ENCODE peak calls at places on chromosome 3, in ten cellular contexts. C is brain microvascular endothelial cell, T is adrenal gland, Z is mesenchymal stem cell, A is fibroblast of lung, F is hepatocyte, U is heart left ventricle, M is PC-9, K is astrocyte, Y is heart right ventricle. D is an unnamed sample.

GRCh38 chr3:188489639-188490405 is 335.9 kb downstream of the LPP start:
- DNase-seq in C (peak; percentile 34), T (no peak), Z (peak; percentile 77), A (peak; percentile 87), F (no peak), U (no peak), M (peak; percentile 3), K (peak; percentile 82), Y (no peak), D (no peak)

GRCh38 chr3:154224366-154224765 is 99.9 kb downstream of the DHX36 start:
- DNase-seq in C (no peak), T (no peak), Z (no peak), A (no peak), F (no peak), U (no peak), M (no peak), K (no peak), Y (no peak), D (no peak)

GRCh38 chr3:10289785-10290355 is 2.9 kb downstream of the GHRL start:
- DNase-seq in C (no peak), T (no peak), Z (no peak), A (no peak), F (no peak), U (no peak), M (no peak), K (no peak), Y (no peak), D (no peak)

GRCh38 chr3:118550122-118550521 is 484.5 kb downstream of the IGSF11 start:
- DNase-seq in C (no peak), T (no peak), Z (no peak), A (peak; percentile 39), F (no peak), U (no peak), M (no peak), K (peak; percentile 6), Y (no peak), D (no peak)

GRCh38 chr3:185507883-185508282 is 9.0 kb upstream of the TMEM41A start:
- DNase-seq in C (no peak), T (no peak), Z (no peak), A (no peak), F (no peak), U (no peak), M (no peak), K (no peak), Y (no peak), D (no peak)

GRCh38 chr3:65856907-65857306 is 181.8 kb downstream of the MAGI1 start:
- DNase-seq in C (no peak), T (no peak), Z (no peak), A (no peak), F (peak; percentile 34), U (no peak), M (no peak), K (no peak), Y (no peak), D (no peak)

GRCh38 chr3:73442886-73443285 is 181.9 kb downstream of the PDZRN3 start:
- DNase-seq in C (no peak), T (no peak), Z (no peak), A (no peak), F (no peak), U (no peak), M (no peak), K (no peak), Y (no peak), D (no peak)

GRCh38 chr3:110783541-110783940 is 288.1 kb upstream of the NECTIN3 start:
- DNase-seq in C (no peak), T (no peak), Z (no peak), A (no peak), F (no peak), U (no peak), M (no peak), K (no peak), Y (no peak), D (no peak)

GRCh38 chr3:146739203-146739671 is 134.1 kb upstream of the PLSCR5 start:
- DNase-seq in C (no peak), T (no peak), Z (no peak), A (no peak), F (no peak), U (no peak), M (no peak), K (no peak), Y (no peak), D (no peak)

GRCh38 chr3:73745429-73746247 is 120.9 kb upstream of the PDZRN3 start:
- DNase-seq in C (no peak), T (no peak), Z (no peak), A (peak; percentile 9), F (no peak), U (no peak), M (no peak), K (no peak), Y (no peak), D (no peak)

GRCh38 chr3:99868438-99868723 is 50.7 kb downstream of the CMSS1 start:
- DNase-seq in C (no peak), T (no peak), Z (peak; percentile 50), A (peak; percentile 54), F (peak; percentile 49), U (no peak), M (no peak), K (no peak), Y (no peak), D (no peak)

GRCh38 chr3:100893590-100893989 is 99.6 kb downstream of the ABI3BP start:
- DNase-seq in C (peak; percentile 66), T (no peak), Z (peak; percentile 41), A (peak; percentile 39), F (peak; percentile 22), U (no peak), M (no peak), K (no peak), Y (peak; percentile 19), D (no peak)

GRCh38 chr3:106343841-106344240 is 475.0 kb upstream of the CBLB start:
- DNase-seq in C (no peak), T (no peak), Z (no peak), A (no peak), F (no peak), U (no peak), M (no peak), K (no peak), Y (no peak), D (no peak)

GRCh38 chr3:169295126-169295525 is 368.4 kb downstream of the MECOM start:
- DNase-seq in C (peak; percentile 6), T (no peak), Z (no peak), A (peak; percentile 13), F (no peak), U (no peak), M (no peak), K (no peak), Y (no peak), D (no peak)

GRCh38 chr3:5011555-5012256 is 32.5 kb downstream of the BHLHE40 start:
- DNase-seq in C (no peak), T (no peak), Z (no peak), A (no peak), F (no peak), U (no peak), M (no peak), K (no peak), Y (no peak), D (no peak)

GRCh38 chr3:152334761-152335160 is 66.0 kb downstream of the MBNL1 start:
- DNase-seq in C (no peak), T (no peak), Z (no peak), A (no peak), F (no peak), U (no peak), M (no peak), K (no peak), Y (no peak), D (no peak)
- H3K27ac ChIP-seq in C (no peak overlapping the region), T (no peak overlapping the region), Z (no peak overlapping the region), A (no peak overlapping the region), F (no peak overlapping the region), U (peak overlapping the region; percentile 44), M (no peak overlapping the region), K (no peak overlapping the region), Y (no peak overlapping the region), D (no peak overlapping the region)

DNA sequence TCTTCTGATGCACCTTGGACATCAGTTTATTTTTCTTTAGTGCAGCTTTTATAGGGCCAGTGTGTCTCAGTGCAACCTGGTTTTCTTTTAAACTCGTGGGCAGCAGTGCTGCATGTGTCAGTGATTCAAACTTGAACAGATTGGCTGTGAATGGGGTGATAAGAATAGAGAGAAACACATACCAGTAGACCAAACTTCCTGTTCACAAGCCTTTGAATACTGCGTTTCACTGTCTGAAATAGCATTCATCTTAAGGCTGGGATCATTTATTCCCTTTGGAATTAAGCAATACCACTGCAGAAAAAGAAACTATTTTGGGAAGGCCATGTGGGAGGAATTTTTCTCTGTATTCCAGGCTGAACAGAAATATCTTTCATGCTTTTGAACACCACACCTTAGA is 51.7 kb downstream of the PHLDB2 start:
- DNase-seq in C (peak; percentile 81), T (no peak), Z (peak; percentile 81), A (peak; percentile 97), F (no peak), U (no peak), M (no peak), K (peak; percentile 97), Y (no peak), D (no peak)
- H3K27ac ChIP-seq in C (peak overlapping the region; percentile 76), T (no peak overlapping the region), Z (peak overlapping the region; percentile 8), A (no peak overlapping the region), F (no peak overlapping the region), U (peak overlapping the region; percentile 64), M (peak overlapping the region; percentile 10), K (peak overlapping the region; percentile 66), Y (peak overlapping the region; percentile 32), D (peak overlapping the region; percentile 34)

DNA sequence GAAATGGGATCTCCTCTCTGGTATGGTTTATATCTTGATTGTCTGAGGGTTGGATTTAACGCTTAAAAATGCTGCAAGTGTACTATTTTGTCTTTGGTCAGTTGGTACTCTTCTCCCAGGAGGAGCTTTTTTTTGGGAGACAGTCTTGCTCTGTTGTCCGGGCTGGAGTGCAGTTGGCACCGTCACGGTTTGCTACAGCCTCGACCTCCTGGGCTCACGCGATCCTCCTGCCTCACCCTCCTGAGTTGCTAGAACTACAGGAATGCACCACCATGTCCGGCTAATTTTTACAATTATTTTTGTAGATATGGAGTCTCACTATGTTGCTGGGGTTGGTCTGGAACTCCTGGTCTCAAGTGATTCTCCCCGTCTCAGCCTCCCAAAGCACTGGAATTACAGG is 89.5 kb downstream of the FNDC3B start:
- DNase-seq in C (no peak), T (no peak), Z (no peak), A (no peak), F (no peak), U (no peak), M (no peak), K (no peak), Y (no peak), D (no peak)
- H3K27ac ChIP-seq in C (peak overlapping the region; percentile 52), T (peak overlapping the region; percentile 35), Z (peak overlapping the region; percentile 52), A (peak overlapping the region; percentile 52), F (peak overlapping the region; percentile 72), U (peak overlapping the region; percentile 79), M (peak overlapping the region; percentile 78), K (peak overlapping the region; percentile 94), Y (peak overlapping the region; percentile 82), D (peak overlapping the region; percentile 63)

GRCh38 chr3:149784064-149784704 is 8.2 kb downstream of the ANKUB1 start:
- DNase-seq in C (no peak), T (no peak), Z (peak; percentile 35), A (peak; percentile 65), F (no peak), U (no peak), M (peak; percentile 34), K (peak; percentile 50), Y (no peak), D (no peak)

GRCh38 chr3:149781216-149781615 is 11.1 kb downstream of the ANKUB1 start:
- DNase-seq in C (no peak), T (no peak), Z (no peak), A (no peak), F (no peak), U (no peak), M (no peak), K (no peak), Y (no peak), D (no peak)

GRCh38 chr3:149777414-149778214 is 14.7 kb downstream of the ANKUB1 start:
- DNase-seq in C (no peak), T (no peak), Z (peak; percentile 17), A (no peak), F (peak; percentile 23), U (no peak), M (no peak), K (no peak), Y (no peak), D (no peak)

GRCh38 chr3:149783576-149783975 is 8.8 kb downstream of the ANKUB1 start:
- DNase-seq in C (no peak), T (no peak), Z (peak; percentile 38), A (peak; percentile 91), F (no peak), U (no peak), M (peak; percentile 79), K (peak; percentile 87), Y (no peak), D (no peak)
- H3K27ac ChIP-seq in C (no peak overlapping the region), T (no peak overlapping the region), Z (peak overlapping the region; percentile 77), A (no peak overlapping the region), F (no peak overlapping the region), U (no peak overlapping the region), M (peak overlapping the region; percentile 30), K (peak overlapping the region; percentile 54), Y (no peak overlapping the region), D (peak overlapping the region; percentile 71)

D was measured in epithelial cell of prostate.